ENCODE peak calls at places on chromosome 7, in ten cellular contexts. O is fibroblast of pulmonary artery; T is nephron progenitor cell; X is CD8-positive, alpha-beta T cell; V is kidney tubule cell; N is fibroblast of mammary gland; A is stimulated activated CD8-positive, alpha-beta memory T cell treated with anti-CD3 and anti-CD28 coated beads, Interleukin-12 subunit alpha, Interleukin-12 subunit beta, amount 100 ng/mL, for 4 hours; M is AG04450; W is iPS-NIHi11; F is cardiac fibroblast. Z is an unnamed sample.

GRCh38 chr7:47739301-47739870 is 157.5 kb upstream of the TNS3 start:
- DNase-seq in O (no peak), T (no peak), X (no peak), V (no peak), N (no peak), A (no peak), M (no peak), W (no peak), F (no peak), Z (no peak)

GRCh38 chr7:2687338-2687869 is 598 bp upstream of the AMZ1 start:
- DNase-seq in O (peak; percentile 27), T (no peak), X (no peak), V (peak; percentile 90), N (peak; percentile 19), A (no peak), M (no peak), W (no peak), F (peak; percentile 46), Z (peak; percentile 33)

GRCh38 chr7:30514177-30514576 is 9.5 kb upstream of the GGCT start:
- DNase-seq in O (no peak), T (no peak), X (no peak), V (no peak), N (no peak), A (no peak), M (no peak), W (no peak), F (no peak), Z (no peak)

GRCh38 chr7:99325597-99326407 is at the start of gene ARPC1A:
- DNase-seq in O (peak; percentile 95), T (peak; percentile 93), X (peak; percentile 96), V (peak; percentile 94), N (peak; percentile 93), A (peak; percentile 92), M (peak; percentile 82), W (peak; percentile 98), F (peak; percentile 96), Z (peak; percentile 90)

GRCh38 chr7:213324-213993 is 21.1 kb downstream of the FAM20C start:
- DNase-seq in O (no peak), T (no peak), X (no peak), V (peak; percentile 44), N (peak; percentile 40), A (no peak), M (no peak), W (no peak), F (no peak), Z (no peak)

GRCh38 chr7:34748244-34749039 is 90.4 kb downstream of the NPSR1 start:
- DNase-seq in O (peak; percentile 81), T (no peak), X (no peak), V (peak; percentile 98), N (peak; percentile 9), A (no peak), M (no peak), W (peak; percentile 45), F (peak; percentile 67), Z (peak; percentile 72)

GRCh38 chr7:110646814-110647213 is 444.1 kb upstream of the LRRN3 start:
- DNase-seq in O (no peak), T (no peak), X (no peak), V (no peak), N (no peak), A (no peak), M (no peak), W (no peak), F (no peak), Z (no peak)

GRCh38 chr7:32316831-32317230 is 173.3 kb downstream of the LSM5 start:
- DNase-seq in O (no peak), T (peak; percentile 21), X (no peak), V (peak; percentile 56), N (no peak), A (no peak), M (no peak), W (no peak), F (no peak), Z (no peak)

GRCh38 chr7:55132890-55133551 is 114.2 kb downstream of the EGFR start:
- DNase-seq in O (peak; percentile 94), T (no peak), X (no peak), V (peak; percentile 100), N (peak; percentile 99), A (no peak), M (peak; percentile 98), W (no peak), F (peak; percentile 94), Z (peak; percentile 99)

GRCh38 chr7:111076205-111076604 is 14.7 kb upstream of the LRRN3 start:
- DNase-seq in O (peak; percentile 26), T (no peak), X (no peak), V (peak; percentile 87), N (peak; percentile 64), A (no peak), M (no peak), W (no peak), F (no peak), Z (peak; percentile 14)

GRCh38 chr7:56097700-56098099 is 4.9 kb upstream of the PHKG1 start:
- DNase-seq in O (peak; percentile 80), T (no peak), X (no peak), V (peak; percentile 31), N (peak; percentile 99), A (no peak), M (peak; percentile 72), W (no peak), F (peak; percentile 84), Z (peak; percentile 75)

GRCh38 chr7:138900040-138900828 is 81.0 kb downstream of the KIAA1549 start:
- DNase-seq in O (peak; percentile 15), T (no peak), X (no peak), V (peak; percentile 37), N (peak; percentile 68), A (no peak), M (no peak), W (no peak), F (peak; percentile 21), Z (peak; percentile 37)

GRCh38 chr7:27095050-27095896 is 527 bp downstream of the HOXA1 start:
- DNase-seq in O (no peak), T (peak; percentile 46), X (no peak), V (no peak), N (no peak), A (no peak), M (no peak), W (no peak), F (no peak), Z (peak; percentile 17)

GRCh38 chr7:65239324-65239706 is 134.3 kb upstream of the ZNF92 start:
- DNase-seq in O (no peak), T (no peak), X (no peak), V (no peak), N (no peak), A (no peak), M (no peak), W (no peak), F (no peak), Z (no peak)

GRCh38 chr7:44379366-44380178 is 54.2 kb upstream of the CAMK2B start:
- DNase-seq in O (peak; percentile 29), T (no peak), X (peak; percentile 44), V (peak; percentile 33), N (peak; percentile 43), A (no peak), M (no peak), W (no peak), F (peak; percentile 34), Z (peak; percentile 28)

Z was measured in amniotic epithelial cell.